ENCODE peak calls at places on chromosomes 13 and 19, in four cellular contexts. Q is glutamatergic neuron, U is EH, W is iPS-NIHi11. Z is an unnamed sample.
A peak's percentile ranks its signal among the peaks of the same experiment; 100 is the strongest.

GRCh38 chr13:76440568-76440967 is 445.6 kb downstream of the KCTD12 start:
- DNase-seq in U (no peak), Q (no peak), W (no peak), Z (no peak)

GRCh38 chr19:41328157-41328817 is 18.3 kb downstream of the CCDC97 start:
- DNase-seq in U (peak; percentile 33), Q (no peak), W (no peak), Z (no peak)

GRCh38 chr13:114140909-114141255 is 8.5 kb upstream of the RASA3 start:
- DNase-seq in U (no peak), Q (no peak), W (no peak), Z (no peak)

GRCh38 chr13:45595968-45596367 is 19.6 kb downstream of the ERICH6B start:
- DNase-seq in Q (no peak), U (peak; percentile 4), W (peak; percentile 56), Z (no peak)

GRCh38 chr13:74062933-74063332 is 71.3 kb downstream of the KLF12 start:
- DNase-seq in U (peak; percentile 53), W (no peak), Q (no peak), Z (no peak)

GRCh38 chr19:39297931-39298634 is 1.9 kb downstream of the IFNL1 start:
- DNase-seq in U (no peak), W (no peak), Q (no peak), Z (no peak)

GRCh38 chr19:351976-352625 is 7.5 kb upstream of the MIER2 start:
- DNase-seq in W (no peak), U (no peak), Q (no peak), Z (no peak)

GRCh38 chr13:106499113-106499512 is 36.3 kb downstream of the EFNB2 start:
- DNase-seq in U (no peak), W (no peak), Q (no peak), Z (no peak)

GRCh38 chr19:47444388-47444821 is 25.1 kb upstream of the MEIS3 start:
- DNase-seq in W (peak; percentile 69), U (no peak), Q (peak; percentile 59), Z (no peak)

GRCh38 chr19:42066075-42066754 is 3.8 kb downstream of the GRIK5 start:
- DNase-seq in U (peak; percentile 53), W (peak; percentile 82), Q (peak; percentile 77), Z (peak; percentile 91)

GRCh38 chr13:69948016-69948415 is 159.6 kb upstream of the ATXN8OS start:
- DNase-seq in Q (no peak), U (no peak), W (no peak), Z (no peak)

GRCh38 chr13:20461481-20461859 is 64.2 kb downstream of the CRYL1 start:
- DNase-seq in Q (no peak), W (no peak), U (peak; percentile 9), Z (no peak)

GRCh38 chr13:97798836-97799235 is 154.6 kb upstream of the IPO5 start:
- DNase-seq in W (no peak), Q (no peak), U (peak; percentile 40), Z (no peak)

GRCh38 chr13:80047406-80047805 is 293.5 kb downstream of the SPRY2 start:
- DNase-seq in Q (no peak), W (no peak), U (peak; percentile 40), Z (no peak)

GRCh38 chr19:38105574-38105973 is 118.4 kb downstream of the DPF1 start:
- DNase-seq in U (no peak), Q (no peak), W (no peak), Z (no peak)

GRCh38 chr13:71587778-71588177 is 279.2 kb downstream of the DACH1 start:
- DNase-seq in Q (no peak), U (no peak), W (no peak), Z (no peak)

GRCh38 chr13:56706485-56706884 is 434.2 kb upstream of the PRR20A start:
- DNase-seq in U (no peak), Q (no peak), W (no peak), Z (no peak)

GRCh38 chr19:5961969-5962945 is 15.7 kb downstream of the RANBP3 start:
- DNase-seq in W (no peak), Q (no peak), U (peak; percentile 53), Z (no peak)

GRCh38 chr13:23701646-23702045 is 131.4 kb downstream of the TNFRSF19 start:
- DNase-seq in U (no peak), Q (no peak), W (no peak), Z (no peak)

GRCh38 chr13:33194820-33195692 is 90.5 kb downstream of the STARD13 start:
- DNase-seq in Q (no peak), U (peak; percentile 96), W (no peak), Z (peak; percentile 44)

GRCh38 chr19:8526345-8527062 is 12.5 kb upstream of the ZNF414 start:
- DNase-seq in Q (peak; percentile 98), U (peak; percentile 92), W (peak; percentile 93), Z (peak; percentile 89)

GRCh38 chr19:44521370-44521769 is 8.1 kb downstream of the CEACAM20 start:
- DNase-seq in Q (no peak), U (no peak), W (no peak), Z (no peak)

GRCh38 chr13:79593121-79593520 is 112.2 kb downstream of the NDFIP2 start:
- DNase-seq in W (no peak), U (no peak), Q (no peak), Z (no peak)